ENCODE peak calls at places on chromosomes 16 and 17, in nine cellular contexts. F is effector CD4-positive, alpha-beta T cell; K is mucosa of descending colon; Q is activated T-cell treated with anti-CD3 and anti-CD28 coated beads for 48 hours; M is H7; Z is fibroblast of lung; H is HFF-Myc; C is stimulated activated effector memory CD8-positive, alpha-beta T cell treated with anti-CD3 and anti-CD28 coated beads, Interleukin-12 subunit alpha, Interleukin-12 subunit beta, amount 100 ng/mL, for 72 hours; A is AG10803. B is an unnamed sample.

GRCh38 chr17:78997881-78998280 is 11.7 kb downstream of the CANT1 start:
- DNase-seq in F (no peak), K (peak; percentile 53), Q (no peak), M (peak; percentile 49), Z (no peak), H (no peak), C (no peak), A (no peak), B (peak; percentile 35)

GRCh38 chr16:26169451-26169850 is 477.7 kb downstream of the HS3ST4 start:
- DNase-seq in F (no peak), K (no peak), Q (no peak), M (no peak), Z (no peak), H (no peak), C (no peak), A (no peak), B (no peak)

GRCh38 chr16:48232459-48233040 is 11.6 kb upstream of the LONP2 start:
- DNase-seq in F (no peak), K (no peak), Q (no peak), M (no peak), Z (peak; percentile 14), H (no peak), C (no peak), A (no peak), B (no peak)

GRCh38 chr17:40301315-40301714 is 7.7 kb upstream of the RARA start:
- DNase-seq in F (no peak), K (no peak), Q (no peak), M (no peak), Z (no peak), H (no peak), C (no peak), A (no peak), B (no peak)

GRCh38 chr17:50686494-50687199 is 21.1 kb downstream of the ANKRD40 start:
- DNase-seq in F (no peak), K (peak; percentile 83), Q (no peak), M (peak; percentile 35), Z (peak; percentile 69), H (no peak), C (no peak), A (peak; percentile 93), B (peak; percentile 62)

GRCh38 chr16:3780570-3780969 is 63.2 kb upstream of the TRAP1 start:
- DNase-seq in F (no peak), K (no peak), Q (no peak), M (no peak), Z (peak; percentile 41), H (no peak), C (no peak), A (peak; percentile 10), B (no peak)

GRCh38 chr16:26709175-26709574 is 357.6 kb upstream of the C16orf82 start:
- DNase-seq in F (no peak), K (no peak), Q (no peak), M (peak; percentile 69), Z (no peak), H (no peak), C (no peak), A (no peak), B (no peak)

GRCh38 chr17:67441052-67441738 is 64.1 kb downstream of the PITPNC1 start:
- DNase-seq in F (peak; percentile 82), K (no peak), Q (peak; percentile 50), M (no peak), Z (peak; percentile 53), H (peak; percentile 37), C (peak; percentile 78), A (peak; percentile 78), B (no peak)

GRCh38 chr17:73003487-73003886 is 89.0 kb downstream of the SLC39A11 start:
- DNase-seq in F (no peak), K (no peak), Q (no peak), M (peak; percentile 33), Z (no peak), H (no peak), C (no peak), A (no peak), B (no peak)

GRCh38 chr17:15309236-15309635 is 32.2 kb downstream of the TEKT3 start:
- DNase-seq in F (no peak), K (no peak), Q (no peak), M (no peak), Z (no peak), H (no peak), C (no peak), A (no peak), B (no peak)

GRCh38 chr16:27920391-27920891 is 143.1 kb downstream of the GSG1L start:
- DNase-seq in F (no peak), K (no peak), Q (no peak), M (peak; percentile 78), Z (no peak), H (no peak), C (no peak), A (no peak), B (no peak)

GRCh38 chr17:27319536-27320221 is 25.8 kb downstream of the WSB1 start:
- DNase-seq in F (no peak), K (peak; percentile 63), Q (no peak), M (no peak), Z (peak; percentile 95), H (no peak), C (no peak), A (peak; percentile 81), B (peak; percentile 88)

GRCh38 chr17:48333034-48333491 is 97.0 kb downstream of the SKAP1 start:
- DNase-seq in F (no peak), K (no peak), Q (no peak), M (no peak), Z (peak; percentile 51), H (no peak), C (no peak), A (peak; percentile 84), B (no peak)

GRCh38 chr17:37500378-37500777 is 10.7 kb downstream of the DUSP14 start:
- DNase-seq in F (no peak), K (no peak), Q (no peak), M (no peak), Z (no peak), H (no peak), C (no peak), A (no peak), B (no peak)

GRCh38 chr17:9937901-9938300 is 32.8 kb upstream of the RCVRN start:
- DNase-seq in F (no peak), K (no peak), Q (no peak), M (no peak), Z (peak; percentile 21), H (no peak), C (no peak), A (peak; percentile 72), B (no peak)

GRCh38 chr16:31507617-31507928 is 618 bp downstream of the RUSF1 start:
- DNase-seq in F (no peak), K (no peak), Q (no peak), M (no peak), Z (no peak), H (no peak), C (no peak), A (no peak), B (no peak)

GRCh38 chr16:15829460-15829859 is 27.4 kb downstream of the MYH11 start:
- DNase-seq in F (no peak), K (peak; percentile 46), Q (no peak), M (peak; percentile 45), Z (peak; percentile 89), H (no peak), C (no peak), A (peak; percentile 34), B (peak; percentile 69)

GRCh38 chr16:50265260-50265659 is 1.1 kb upstream of the ADCY7 start:
- DNase-seq in F (peak; percentile 41), K (peak; percentile 52), Q (no peak), M (peak; percentile 65), Z (no peak), H (no peak), C (peak; percentile 54), A (no peak), B (no peak)

GRCh38 chr17:34579017-34579946 is at the start of gene TMEM132E:
- DNase-seq in F (no peak), K (no peak), Q (no peak), M (peak; percentile 88), Z (peak; percentile 4), H (no peak), C (no peak), A (peak; percentile 4), B (peak; percentile 49)

GRCh38 chr17:57448288-57449283 is 192.3 kb downstream of the MSI2 start:
- DNase-seq in F (no peak), K (no peak), Q (no peak), M (no peak), Z (no peak), H (no peak), C (no peak), A (no peak), B (no peak)

GRCh38 chr17:82173351-82174041 is 39.1 kb downstream of the CCDC57 start:
- DNase-seq in F (no peak), K (no peak), Q (no peak), M (peak; percentile 89), Z (no peak), H (no peak), C (no peak), A (no peak), B (peak; percentile 17)

GRCh38 chr16:82061861-82062525 is 26.9 kb downstream of the HSD17B2 start:
- DNase-seq in F (no peak), K (no peak), Q (no peak), M (peak; percentile 44), Z (peak; percentile 25), H (no peak), C (no peak), A (peak; percentile 35), B (no peak)

GRCh38 chr17:53090770-53091169 is 732.0 kb upstream of the KIF2B start:
- DNase-seq in F (no peak), K (no peak), Q (no peak), M (no peak), Z (no peak), H (no peak), C (no peak), A (no peak), B (no peak)

GRCh38 chr16:81703177-81704155 is 75.6 kb upstream of the PLCG2 start:
- DNase-seq in F (no peak), K (no peak), Q (no peak), M (no peak), Z (peak; percentile 87), H (peak; percentile 45), C (no peak), A (peak; percentile 92), B (peak; percentile 17)

GRCh38 chr17:30405161-30405560 is 26.4 kb downstream of the CPD start:
- DNase-seq in F (no peak), K (no peak), Q (no peak), M (no peak), Z (no peak), H (no peak), C (no peak), A (no peak), B (no peak)

GRCh38 chr17:8832711-8833352 is 33.7 kb upstream of the MFSD6L start:
- DNase-seq in F (peak; percentile 5), K (peak; percentile 67), Q (peak; percentile 41), M (peak; percentile 93), Z (no peak), H (no peak), C (peak; percentile 66), A (no peak), B (no peak)

GRCh38 chr17:64492481-64493109 is 4.3 kb downstream of the POLG2 start:
- DNase-seq in F (peak; percentile 30), K (no peak), Q (no peak), M (peak; percentile 33), Z (peak; percentile 30), H (no peak), C (no peak), A (no peak), B (no peak)

GRCh38 chr17:2749058-2749783 is at the start of gene CCDC92B:
- DNase-seq in F (no peak), K (no peak), Q (no peak), M (no peak), Z (no peak), H (no peak), C (no peak), A (no peak), B (no peak)

GRCh38 chr16:1413684-1414531 is 596 bp downstream of the UNKL start:
- DNase-seq in F (peak; percentile 41), K (peak; percentile 80), Q (peak; percentile 73), M (peak; percentile 96), Z (peak; percentile 54), H (no peak), C (peak; percentile 89), A (peak; percentile 47), B (peak; percentile 75)

GRCh38 chr16:55811811-55812210 is 21.1 kb downstream of the CES1 start:
- DNase-seq in F (no peak), K (no peak), Q (no peak), M (no peak), Z (no peak), H (no peak), C (no peak), A (no peak), B (no peak)

GRCh38 chr16:88600539-88600896 is 30.3 kb downstream of the ZC3H18 start:
- DNase-seq in F (no peak), K (no peak), Q (no peak), M (no peak), Z (no peak), H (no peak), C (no peak), A (no peak), B (no peak)

B was measured in Right ventricle myocardium superior.